ENCODE peak calls at places on chromosome 10, in five cellular contexts. One of them, this sample, is unnamed.

GRCh38 chr10:43048301-43049051 is 28.4 kb upstream of the RET start:
- DNase-seq in psoas muscle: no peak
- DNase-seq in foreskin fibroblast: peak
- DNase-seq in SJSA1: no peak
- DNase-seq in AG10803: peak
- DNase-seq in this sample: no peak

GRCh38 chr10:38156416-38157269 is 62.5 kb downstream of the ZNF37A start:
- DNase-seq in foreskin fibroblast: no peak
- DNase-seq in AG10803: no peak
- DNase-seq in psoas muscle: no peak
- DNase-seq in SJSA1: no peak
- DNase-seq in this sample: no peak

GRCh38 chr10:31129880-31130405 is 98.3 kb upstream of the ZNF438 start:
- DNase-seq in AG10803: no peak
- DNase-seq in SJSA1: no peak
- DNase-seq in foreskin fibroblast: no peak
- DNase-seq in psoas muscle: no peak
- DNase-seq in this sample: no peak

GRCh38 chr10:114808982-114809381 is 12.6 kb upstream of the FHIP2A start:
- DNase-seq in SJSA1: no peak
- DNase-seq in foreskin fibroblast: no peak
- DNase-seq in AG10803: no peak
- DNase-seq in psoas muscle: no peak
- DNase-seq in this sample: no peak

GRCh38 chr10:126171555-126171954 is 216.7 kb downstream of the ADAM12 start:
- DNase-seq in SJSA1: peak
- DNase-seq in foreskin fibroblast: peak
- DNase-seq in psoas muscle: no peak
- DNase-seq in AG10803: peak
- DNase-seq in this sample: no peak

GRCh38 chr10:132881186-132881920 is 61.0 kb downstream of the CFAP46 start:
- DNase-seq in psoas muscle: no peak
- DNase-seq in SJSA1: no peak
- DNase-seq in AG10803: no peak
- DNase-seq in foreskin fibroblast: no peak
- DNase-seq in this sample: peak

GRCh38 chr10:43324847-43325246 is 46.6 kb upstream of the FXYD4 start:
- DNase-seq in psoas muscle: no peak
- DNase-seq in foreskin fibroblast: no peak
- DNase-seq in SJSA1: no peak
- DNase-seq in AG10803: no peak
- DNase-seq in this sample: no peak

GRCh38 chr10:88427024-88427423 is 156.1 kb downstream of the RNLS start:
- DNase-seq in AG10803: no peak
- DNase-seq in SJSA1: no peak
- DNase-seq in foreskin fibroblast: no peak
- DNase-seq in psoas muscle: no peak
- DNase-seq in this sample: no peak

GRCh38 chr10:35058134-35058533 is 32.0 kb downstream of the CUL2 start:
- DNase-seq in AG10803: peak
- DNase-seq in foreskin fibroblast: peak
- DNase-seq in SJSA1: peak
- DNase-seq in psoas muscle: no peak
- DNase-seq in this sample: no peak

GRCh38 chr10:90308223-90308622 is 549.6 kb downstream of the HTR7 start:
- DNase-seq in psoas muscle: no peak
- DNase-seq in foreskin fibroblast: no peak
- DNase-seq in SJSA1: peak
- DNase-seq in AG10803: peak
- DNase-seq in this sample: no peak

GRCh38 chr10:60314306-60314940 is 75.3 kb downstream of the ANK3 start:
- DNase-seq in AG10803: peak
- DNase-seq in foreskin fibroblast: peak
- DNase-seq in SJSA1: peak
- DNase-seq in psoas muscle: no peak
- DNase-seq in this sample: no peak

GRCh38 chr10:101744267-101744666 is 31.6 kb downstream of the FGF8 start:
- DNase-seq in AG10803: peak
- DNase-seq in foreskin fibroblast: no peak
- DNase-seq in psoas muscle: no peak
- DNase-seq in SJSA1: no peak
- DNase-seq in this sample: no peak

GRCh38 chr10:6669269-6669859 is 89.3 kb upstream of the PRKCQ start:
- DNase-seq in SJSA1: peak
- DNase-seq in psoas muscle: no peak
- DNase-seq in AG10803: peak
- DNase-seq in foreskin fibroblast: peak
- DNase-seq in this sample: no peak

GRCh38 chr10:103843854-103844567 is 11.4 kb downstream of the SH3PXD2A start:
- DNase-seq in SJSA1: no peak
- DNase-seq in foreskin fibroblast: peak
- DNase-seq in psoas muscle: peak
- DNase-seq in AG10803: peak
- DNase-seq in this sample: peak

GRCh38 chr10:125340871-125341270 is 180.5 kb upstream of the CTBP2 start:
- DNase-seq in psoas muscle: no peak
- DNase-seq in AG10803: no peak
- DNase-seq in SJSA1: no peak
- DNase-seq in foreskin fibroblast: no peak
- DNase-seq in this sample: no peak

GRCh38 chr10:119616879-119617580 is 20.3 kb upstream of the TIAL1 start:
- DNase-seq in psoas muscle: peak
- DNase-seq in SJSA1: no peak
- DNase-seq in AG10803: peak
- DNase-seq in foreskin fibroblast: peak
- DNase-seq in this sample: peak

GRCh38 chr10:19728376-19728775 is 87.9 kb upstream of the PLXDC2 start:
- DNase-seq in SJSA1: no peak
- DNase-seq in psoas muscle: no peak
- DNase-seq in foreskin fibroblast: no peak
- DNase-seq in AG10803: no peak
- DNase-seq in this sample: no peak

GRCh38 chr10:90604636-90605035 is 253.2 kb downstream of the HTR7 start:
- DNase-seq in foreskin fibroblast: peak
- DNase-seq in AG10803: no peak
- DNase-seq in psoas muscle: no peak
- DNase-seq in SJSA1: no peak
- DNase-seq in this sample: no peak

GRCh38 chr10:70940834-70941568 is 52.6 kb upstream of the PCBD1 start:
- DNase-seq in foreskin fibroblast: no peak
- DNase-seq in SJSA1: no peak
- DNase-seq in AG10803: no peak
- DNase-seq in psoas muscle: peak
- DNase-seq in this sample: no peak

GRCh38 chr10:72328045-72328828 is 26.5 kb downstream of the DNAJB12 start:
- DNase-seq in psoas muscle: peak
- DNase-seq in AG10803: peak
- DNase-seq in SJSA1: peak
- DNase-seq in foreskin fibroblast: peak
- DNase-seq in this sample: no peak

GRCh38 chr10:1569208-1569607 is 168.1 kb downstream of the ADARB2 start:
- DNase-seq in psoas muscle: no peak
- DNase-seq in foreskin fibroblast: no peak
- DNase-seq in SJSA1: no peak
- DNase-seq in AG10803: no peak
- DNase-seq in this sample: peak

GRCh38 chr10:13686331-13686752 is 99.6 kb downstream of the PRPF18 start:
- DNase-seq in foreskin fibroblast: no peak
- DNase-seq in psoas muscle: no peak
- DNase-seq in SJSA1: no peak
- DNase-seq in AG10803: no peak
- DNase-seq in this sample: peak

GRCh38 chr10:97207756-97208346 is 22.1 kb upstream of the SLIT1 start:
- DNase-seq in AG10803: no peak
- DNase-seq in psoas muscle: no peak
- DNase-seq in foreskin fibroblast: no peak
- DNase-seq in SJSA1: no peak
- DNase-seq in this sample: no peak

GRCh38 chr10:120131183-120131582 is 238.7 kb downstream of the SEC23IP start:
- DNase-seq in SJSA1: no peak
- DNase-seq in AG10803: no peak
- DNase-seq in foreskin fibroblast: no peak
- DNase-seq in psoas muscle: no peak
- DNase-seq in this sample: no peak

GRCh38 chr10:32332299-32332750 is 14.6 kb downstream of the EPC1 start:
- DNase-seq in psoas muscle: no peak
- DNase-seq in SJSA1: no peak
- DNase-seq in foreskin fibroblast: peak
- DNase-seq in AG10803: no peak
- DNase-seq in this sample: no peak

GRCh38 chr10:118974951-118975350 is 54.6 kb upstream of the NANOS1 start:
- DNase-seq in foreskin fibroblast: no peak
- DNase-seq in SJSA1: no peak
- DNase-seq in AG10803: no peak
- DNase-seq in psoas muscle: no peak
- DNase-seq in this sample: no peak

GRCh38 chr10:89659185-89660131 is 14.4 kb upstream of the PANK1 start:
- DNase-seq in AG10803: peak
- DNase-seq in psoas muscle: no peak
- DNase-seq in foreskin fibroblast: peak
- DNase-seq in SJSA1: no peak
- DNase-seq in this sample: no peak

GRCh38 chr10:124650820-124651401 is 93.3 kb downstream of the FAM53B start:
- DNase-seq in psoas muscle: no peak
- DNase-seq in AG10803: no peak
- DNase-seq in SJSA1: no peak
- DNase-seq in foreskin fibroblast: no peak
- DNase-seq in this sample: peak

GRCh38 chr10:59433720-59434428 is 71.5 kb upstream of the FAM13C start:
- DNase-seq in SJSA1: no peak
- DNase-seq in foreskin fibroblast: no peak
- DNase-seq in psoas muscle: no peak
- DNase-seq in AG10803: no peak
- DNase-seq in this sample: no peak

GRCh38 chr10:47158116-47159071 is 141.6 kb upstream of the GDF10 start:
- DNase-seq in SJSA1: no peak
- DNase-seq in psoas muscle: no peak
- DNase-seq in AG10803: no peak
- DNase-seq in foreskin fibroblast: no peak
- DNase-seq in this sample: no peak

GRCh38 chr10:133565441-133566294 is at the start of gene SYCE1:
- DNase-seq in psoas muscle: peak
- DNase-seq in SJSA1: no peak
- DNase-seq in foreskin fibroblast: no peak
- DNase-seq in AG10803: peak
- DNase-seq in this sample: no peak

GRCh38 chr10:79249156-79250121 is 97.8 kb upstream of the PPIF start:
- DNase-seq in foreskin fibroblast: no peak
- DNase-seq in psoas muscle: no peak
- DNase-seq in SJSA1: no peak
- DNase-seq in AG10803: no peak
- DNase-seq in this sample: no peak

DNA sequence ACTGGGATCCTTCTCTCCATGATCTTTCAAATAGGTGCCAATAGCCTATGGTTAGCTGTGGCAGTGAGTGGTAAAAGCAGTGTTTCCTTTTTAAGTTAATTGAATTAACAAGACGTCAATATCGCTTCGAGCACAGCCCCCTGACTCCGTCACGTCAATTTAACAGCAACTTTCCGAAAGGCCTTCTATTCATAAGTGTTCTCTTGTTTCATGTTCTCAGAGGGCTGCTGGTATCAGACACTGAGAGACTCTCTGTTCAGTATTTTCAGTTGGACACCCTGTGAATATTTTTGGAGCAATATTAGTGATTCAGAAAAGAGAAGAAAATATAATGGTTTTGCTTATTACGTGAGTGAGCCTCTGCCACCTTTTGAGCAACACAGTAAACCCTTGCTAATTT is 174.2 kb upstream of the INSYN2A start:
- DNase-seq in SJSA1: no peak
- DNase-seq in foreskin fibroblast: no peak
- DNase-seq in psoas muscle: no peak
- DNase-seq in AG10803: no peak
- DNase-seq in this sample: no peak
- H3K4me3 ChIP-seq in SJSA1: no peak
- H3K4me3 ChIP-seq in foreskin fibroblast: no peak
- H3K4me3 ChIP-seq in psoas muscle: no peak
- H3K4me3 ChIP-seq in AG10803: no peak
- H3K4me3 ChIP-seq in this sample: no peak

GRCh38 chr10:3107426-3107961 is 40.1 kb downstream of the PFKP start:
- DNase-seq in psoas muscle: peak
- DNase-seq in foreskin fibroblast: no peak
- DNase-seq in AG10803: peak
- DNase-seq in SJSA1: peak
- DNase-seq in this sample: no peak
- H3K4me3 ChIP-seq in psoas muscle: peak
- H3K4me3 ChIP-seq in foreskin fibroblast: no peak
- H3K4me3 ChIP-seq in AG10803: peak
- H3K4me3 ChIP-seq in SJSA1: no peak
- H3K4me3 ChIP-seq in this sample: no peak

GRCh38 chr10:61937631-61938284 is 36.3 kb downstream of the ARID5B start:
- DNase-seq in AG10803: peak
- DNase-seq in SJSA1: peak
- DNase-seq in foreskin fibroblast: peak
- DNase-seq in psoas muscle: no peak
- DNase-seq in this sample: no peak
- H3K4me3 ChIP-seq in AG10803: no peak
- H3K4me3 ChIP-seq in SJSA1: no peak
- H3K4me3 ChIP-seq in foreskin fibroblast: peak
- H3K4me3 ChIP-seq in psoas muscle: no peak
- H3K4me3 ChIP-seq in this sample: no peak

GRCh38 chr10:100715445-100716385 is 29.7 kb upstream of the PAX2 start:
- DNase-seq in SJSA1: no peak
- DNase-seq in AG10803: no peak
- DNase-seq in foreskin fibroblast: no peak
- DNase-seq in psoas muscle: no peak
- DNase-seq in this sample: peak
- H3K4me3 ChIP-seq in SJSA1: no peak
- H3K4me3 ChIP-seq in AG10803: no peak
- H3K4me3 ChIP-seq in foreskin fibroblast: no peak
- H3K4me3 ChIP-seq in psoas muscle: peak
- H3K4me3 ChIP-seq in this sample: no peak

DNA sequence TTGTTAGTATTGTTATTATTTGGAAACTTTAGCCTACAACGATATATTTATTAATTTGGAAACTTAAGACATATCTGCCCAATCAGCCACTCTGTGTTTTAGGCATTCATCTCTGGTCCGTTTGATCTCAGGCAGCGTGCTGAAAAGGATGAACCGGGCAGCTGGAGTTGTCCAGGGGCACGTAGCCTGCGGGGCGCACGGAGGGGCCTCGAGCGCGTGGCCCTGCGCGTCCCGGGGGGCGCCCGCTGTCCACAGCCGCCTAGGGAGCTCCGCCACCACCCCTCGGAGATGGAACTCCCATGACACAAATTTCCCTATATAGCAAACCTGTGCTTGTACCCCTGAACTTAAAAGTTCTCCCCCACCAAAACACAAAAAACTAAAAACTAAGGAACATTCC is 24.3 kb upstream of the MKI67 start:
- DNase-seq in psoas muscle: no peak
- DNase-seq in foreskin fibroblast: no peak
- DNase-seq in AG10803: no peak
- DNase-seq in SJSA1: no peak
- DNase-seq in this sample: no peak
- H3K4me3 ChIP-seq in psoas muscle: peak
- H3K4me3 ChIP-seq in foreskin fibroblast: peak
- H3K4me3 ChIP-seq in AG10803: peak
- H3K4me3 ChIP-seq in SJSA1: peak
- H3K4me3 ChIP-seq in this sample: peak